ENCODE peak calls at places on chromosomes 3 and 15, in six cellular contexts. I, B, R, F, P and A are unnamed samples.

GRCh38 chr3:23654571-23654970 is 151.2 kb upstream of the UBE2E1 start:
- DNase-seq in I (no peak), B (no peak), R (no peak), F (no peak), P (no peak), A (no peak)

GRCh38 chr3:52405601-52406115 is 39.2 kb downstream of the SEMA3G start:
- DNase-seq in I (no peak), B (no peak), R (no peak), F (no peak), P (no peak), A (no peak)

GRCh38 chr3:90011136-90011535 is 903.7 kb downstream of the EPHA3 start:
- DNase-seq in I (no peak), B (peak; percentile 26), R (no peak), F (no peak), P (no peak), A (no peak)

GRCh38 chr3:126117212-126117611 is 33.3 kb upstream of the SLC41A3 start:
- DNase-seq in I (no peak), B (no peak), R (peak; percentile 6), F (no peak), P (no peak), A (no peak)

GRCh38 chr3:42830437-42831320 is 21.4 kb downstream of the ACKR2 start:
- DNase-seq in I (peak; percentile 69), B (no peak), R (no peak), F (peak; percentile 65), P (no peak), A (no peak)

GRCh38 chr3:168952551-168952950 is 711.0 kb downstream of the MECOM start:
- DNase-seq in I (peak; percentile 57), B (peak; percentile 58), R (no peak), F (peak; percentile 48), P (peak; percentile 13), A (no peak)

GRCh38 chr3:191774485-191774884 is 313.5 kb downstream of the PYDC2 start:
- DNase-seq in I (peak; percentile 92), B (peak; percentile 96), R (no peak), F (peak; percentile 22), P (peak; percentile 96), A (no peak)

GRCh38 chr15:93476491-93477176 is 387.6 kb upstream of the RGMA start:
- DNase-seq in I (peak; percentile 83), B (no peak), R (no peak), F (no peak), P (no peak), A (no peak)

GRCh38 chr3:188559069-188559410 is 405.1 kb downstream of the LPP start:
- DNase-seq in I (peak; percentile 38), B (peak; percentile 17), R (no peak), F (no peak), P (peak; percentile 20), A (no peak)

GRCh38 chr3:33636125-33636855 is 81.8 kb downstream of the CLASP2 start:
- DNase-seq in I (peak; percentile 55), B (peak; percentile 82), R (no peak), F (peak; percentile 41), P (peak; percentile 66), A (peak; percentile 37)

GRCh38 chr15:56821721-56822425 is 88.6 kb upstream of the ZNF280D start:
- DNase-seq in I (peak; percentile 64), B (peak; percentile 83), R (peak; percentile 38), F (peak; percentile 54), P (peak; percentile 56), A (peak; percentile 10)

GRCh38 chr15:66007663-66008262 is 138.5 kb downstream of the RAB11A start:
- DNase-seq in I (no peak), B (no peak), R (no peak), F (no peak), P (no peak), A (no peak)